ENCODE peak calls at places on chromosomes 13 and 19, in six cellular contexts. P, R, I, T, V and Z are unnamed samples. For H3K4me1, the result is how much of the 10 kb centered on the place peaks cover.

GRCh38 chr13:32984857-32985626 is 31.2 kb upstream of the KL start:
- DNase-seq in P (no peak), R (no peak), I (no peak), T (peak), V (no peak), Z (peak)

GRCh38 chr19:16496613-16496983 is 404 bp downstream of the C19orf44 start:
- DNase-seq in P (peak), R (no peak), I (no peak), T (no peak), V (no peak), Z (no peak)

GRCh38 chr13:49441846-49442245 is 2.0 kb downstream of the CAB39L start:
- DNase-seq in P (no peak), R (no peak), I (no peak), T (no peak), V (no peak), Z (no peak)

GRCh38 chr13:46622918-46623256 is 69.9 kb downstream of the LRCH1 start:
- DNase-seq in P (no peak), R (no peak), I (no peak), T (no peak), V (no peak), Z (no peak)

GRCh38 chr19:3084943-3085342 is 9.2 kb upstream of the GNA11 start:
- DNase-seq in P (no peak), R (no peak), I (no peak), T (no peak), V (no peak), Z (no peak)

GRCh38 chr13:31756346-31756745 is 17.0 kb downstream of the RXFP2 start:
- DNase-seq in P (no peak), R (no peak), I (no peak), T (no peak), V (no peak), Z (no peak)

GRCh38 chr13:43301341-43301969 is 278.1 kb downstream of the DNAJC15 start:
- DNase-seq in P (no peak), R (no peak), I (no peak), T (no peak), V (no peak), Z (no peak)

GRCh38 chr13:79645569-79645968 is 164.6 kb downstream of the NDFIP2 start:
- DNase-seq in P (no peak), R (no peak), I (no peak), T (no peak), V (no peak), Z (no peak)

GRCh38 chr13:41345165-41345920 is 34.3 kb downstream of the NAA16 start:
- DNase-seq in P (no peak), R (no peak), I (peak), T (no peak), V (no peak), Z (no peak)

GRCh38 chr13:51624695-51625345 is 40.6 kb downstream of the WDFY2 start:
- DNase-seq in P (no peak), R (no peak), I (no peak), T (no peak), V (no peak), Z (no peak)

GRCh38 chr13:101204270-101205011 is 211.9 kb downstream of the NALCN start:
- DNase-seq in P (no peak), R (no peak), I (no peak), T (no peak), V (no peak), Z (no peak)

GRCh38 chr13:113791761-113792160 is 32.7 kb downstream of the TMEM255B start:
- DNase-seq in P (no peak), R (no peak), I (no peak), T (no peak), V (no peak), Z (no peak)

GRCh38 chr13:62643007-62643483 is 1227.4 kb upstream of the PCDH20 start:
- DNase-seq in P (no peak), R (peak), I (peak), T (peak), V (peak), Z (peak)

GRCh38 chr19:11659612-11660011 is 62.3 kb downstream of the ZNF627 start:
- DNase-seq in P (peak), R (no peak), I (peak), T (no peak), V (no peak), Z (no peak)

GRCh38 chr13:29581666-29582065 is 13.8 kb downstream of the SLC7A1 start:
- DNase-seq in P (peak), R (no peak), I (no peak), T (no peak), V (no peak), Z (no peak)

GRCh38 chr13:107650081-107650701 is 565.1 kb downstream of the LIG4 start:
- DNase-seq in P (peak), R (no peak), I (peak), T (peak), V (peak), Z (peak)

GRCh38 chr19:29671393-29672076 is 6.3 kb downstream of the PLEKHF1 start:
- DNase-seq in P (peak), R (peak), I (peak), T (peak), V (no peak), Z (no peak)

GRCh38 chr19:30003862-30004261 is 61.8 kb downstream of the URI1 start:
- DNase-seq in P (no peak), R (no peak), I (no peak), T (no peak), V (no peak), Z (no peak)

GRCh38 chr13:83048419-83048818 is 833.9 kb downstream of the SLITRK1 start:
- DNase-seq in P (no peak), R (no peak), I (no peak), T (no peak), V (no peak), Z (no peak)

GRCh38 chr19:4647676-4648644 is 8.6 kb downstream of the TNFAIP8L1 start:
- DNase-seq in P (peak), R (no peak), I (no peak), T (no peak), V (no peak), Z (no peak)
- H3K4me3 ChIP-seq in P (no peak), R (no peak), I (no peak), T (no peak), V (no peak), Z (no peak)

DNA sequence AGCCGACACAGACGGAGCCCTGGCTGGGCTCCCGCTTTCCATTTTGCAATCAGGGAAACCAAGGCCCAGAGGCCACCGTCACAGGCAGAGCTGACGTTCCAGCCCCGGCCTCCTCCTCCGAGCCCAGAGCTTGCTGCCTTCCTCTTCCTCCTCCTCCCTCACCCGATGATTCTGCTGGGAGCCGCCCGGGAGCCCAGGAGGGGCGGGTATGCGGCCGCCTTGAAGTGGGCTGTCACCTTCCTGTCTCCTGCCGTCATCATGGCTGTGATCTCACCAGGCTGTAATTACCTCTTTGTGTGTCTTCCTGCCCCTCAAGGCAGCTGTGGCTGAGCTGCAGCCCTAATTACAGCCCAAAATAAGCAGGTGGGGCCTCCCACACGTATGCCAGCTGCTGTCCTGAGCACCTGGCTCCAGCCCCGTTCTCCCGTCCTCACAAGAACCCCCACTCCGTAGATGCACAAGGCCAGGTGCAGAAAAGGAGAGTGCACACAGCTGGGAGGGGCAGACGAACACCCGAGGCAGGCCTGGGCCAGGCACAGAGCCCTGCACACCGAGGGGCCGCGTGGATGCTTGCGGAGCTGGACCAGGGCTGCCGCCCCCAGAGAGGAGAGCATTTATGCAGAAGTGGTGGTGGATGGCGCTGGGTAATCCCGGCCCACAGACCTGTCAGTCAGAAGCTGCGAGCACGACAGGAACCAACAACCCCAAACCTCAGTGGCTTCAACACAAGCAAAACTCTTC is 4.0 kb downstream of the TPGS1 start:
- DNase-seq in P (no peak), R (no peak), I (no peak), T (no peak), V (peak), Z (no peak)
- TF ChIP-seq REST in P (no peak), R (no peak), I (no peak), T (no peak), V (no peak), Z (no peak)

GRCh38 chr13:73973156-73973555 is 161.0 kb downstream of the KLF12 start:
- DNase-seq in P (peak), R (no peak), I (no peak), T (no peak), V (no peak), Z (no peak)

GRCh38 chr13:73971481-73971880 is 162.7 kb downstream of the KLF12 start:
- DNase-seq in P (no peak), R (no peak), I (no peak), T (no peak), V (no peak), Z (no peak)

GRCh38 chr13:73975767-73976166 is 158.4 kb downstream of the KLF12 start:
- DNase-seq in P (no peak), R (no peak), I (no peak), T (no peak), V (no peak), Z (no peak)

GRCh38 chr13:73970413-73971055 is 163.7 kb downstream of the KLF12 start:
- DNase-seq in P (no peak), R (no peak), I (no peak), T (no peak), V (no peak), Z (no peak)

GRCh38 chr13:73972503-73972902 is 161.7 kb downstream of the KLF12 start:
- DNase-seq in P (no peak), R (no peak), I (peak), T (no peak), V (no peak), Z (no peak)
- H3K4me1 ChIP-seq in P (under half), R (under half), I (under half), T (under half), V (under half), Z (under half)

GRCh38 chr19:4279530-4280422 is 710 bp downstream of the SHD start:
- DNase-seq in P (peak), R (no peak), I (no peak), T (no peak), V (no peak), Z (no peak)

GRCh38 chr19:4284974-4285373 is 5.9 kb downstream of the SHD start:
- DNase-seq in P (no peak), R (no peak), I (no peak), T (no peak), V (no peak), Z (no peak)

GRCh38 chr19:4288091-4288777 is 9.2 kb downstream of the SHD start:
- DNase-seq in P (peak), R (no peak), I (no peak), T (no peak), V (peak), Z (no peak)

GRCh38 chr19:4278926-4279529 is at the start of gene SHD:
- DNase-seq in P (peak), R (no peak), I (no peak), T (no peak), V (no peak), Z (no peak)

DNA sequence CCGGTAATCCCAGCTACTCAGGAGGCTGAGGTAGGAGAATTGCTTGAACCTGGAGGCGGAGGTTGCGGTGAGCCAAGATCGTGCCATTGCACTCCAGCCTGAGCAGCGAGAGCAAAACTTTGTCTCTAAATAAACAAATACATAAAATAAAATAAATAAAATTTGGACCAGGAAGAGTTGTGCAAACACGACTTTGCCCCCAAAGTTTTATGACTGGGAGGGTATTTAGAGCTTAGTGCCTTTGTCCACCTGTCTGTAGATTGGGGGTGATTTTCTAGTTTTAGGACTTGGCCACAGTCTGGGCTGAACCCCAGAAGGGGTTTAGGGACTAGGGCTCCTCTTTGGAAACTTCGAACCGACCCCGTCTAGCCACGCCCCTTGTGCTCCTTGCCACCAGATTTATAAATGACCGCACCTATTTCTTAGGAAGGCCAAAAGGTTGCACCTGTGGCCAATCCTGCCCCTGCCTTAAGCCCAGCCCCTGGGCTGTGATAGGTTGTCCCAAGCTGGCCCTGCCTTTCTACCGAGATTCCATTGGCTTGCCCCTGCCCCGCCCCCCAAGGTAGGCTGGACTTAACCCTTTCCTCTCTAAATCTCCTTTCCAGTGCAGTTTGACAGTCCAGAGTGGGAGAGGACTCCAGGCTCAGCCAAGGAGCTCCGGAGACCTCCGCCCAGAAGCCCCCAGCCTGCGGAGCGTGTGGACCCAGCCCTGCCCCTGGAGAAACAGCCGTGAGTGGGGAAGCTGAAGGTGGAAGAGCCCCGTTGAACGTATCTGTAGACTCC is 5.3 kb downstream of the SHD start:
- DNase-seq in P (peak), R (no peak), I (peak), T (peak), V (peak), Z (no peak)
- H3K4me3 ChIP-seq in P (peak), R (no peak), I (peak), T (peak), V (peak), Z (no peak)

DNA sequence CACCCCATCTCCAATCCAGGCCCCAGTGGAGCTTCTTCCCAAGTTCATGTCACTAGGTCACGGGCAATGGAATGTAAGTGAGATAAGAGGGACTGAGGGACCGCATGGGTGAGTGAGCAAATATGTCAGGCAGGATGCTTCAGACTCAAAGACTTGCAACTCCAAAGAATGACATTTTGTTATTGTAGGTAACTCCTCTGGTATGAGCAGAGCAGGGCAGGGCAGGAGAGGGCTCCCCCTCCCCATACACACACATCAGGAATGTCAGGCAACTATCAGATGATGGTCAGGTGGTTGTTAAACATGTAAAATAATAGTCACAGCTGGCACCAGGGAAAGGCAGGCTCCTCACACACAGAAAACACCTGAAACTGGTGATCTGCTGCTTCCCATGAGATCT is 10.6 kb downstream of the ERVV-2 start:
- DNase-seq in P (no peak), R (no peak), I (peak), T (no peak), V (no peak), Z (no peak)
- TF ChIP-seq REST in P (no peak), R (no peak), I (no peak), T (no peak), V (no peak), Z (no peak)

GRCh38 chr19:46860846-46861690 is at the start of gene ARHGAP35:
- DNase-seq in P (peak), R (no peak), I (no peak), T (no peak), V (no peak), Z (no peak)
- H3K4me1 ChIP-seq in P (under half), R (under half), I (half or more), T (half or more), V (half or more), Z (under half)

GRCh38 chr19:10478476-10478875 is 24.7 kb downstream of the KEAP1 start:
- DNase-seq in P (no peak), R (no peak), I (no peak), T (no peak), V (no peak), Z (no peak)
- H3K4me3 ChIP-seq in P (no peak), R (no peak), I (no peak), T (no peak), V (no peak), Z (peak)